ENCODE peak calls at places on chromosome 16, in seven cellular contexts. One of them, this sample, is unnamed.

GRCh38 chr16:1363501-1364041 is 11.8 kb downstream of the GNPTG start:
- DNase-seq in fibroblast of lung: peak
- DNase-seq in heart left ventricle: peak
- DNase-seq in neural crest cell: peak
- DNase-seq in lung: peak
- DNase-seq in BJ: no peak
- DNase-seq in endothelial cell: peak
- DNase-seq in this sample: peak

GRCh38 chr16:89484923-89485679 is 5.3 kb downstream of the ANKRD11 start:
- DNase-seq in endothelial cell: no peak
- DNase-seq in heart left ventricle: no peak
- DNase-seq in fibroblast of lung: no peak
- DNase-seq in lung: no peak
- DNase-seq in neural crest cell: no peak
- DNase-seq in BJ: no peak
- DNase-seq in this sample: no peak

GRCh38 chr16:57039148-57039812 is 49.9 kb downstream of the NLRC5 start:
- DNase-seq in neural crest cell: no peak
- DNase-seq in heart left ventricle: no peak
- DNase-seq in fibroblast of lung: peak
- DNase-seq in endothelial cell: no peak
- DNase-seq in BJ: peak
- DNase-seq in lung: no peak
- DNase-seq in this sample: peak

GRCh38 chr16:4212934-4213296 is 29.0 kb downstream of the SRL start:
- DNase-seq in heart left ventricle: no peak
- DNase-seq in fibroblast of lung: peak
- DNase-seq in neural crest cell: no peak
- DNase-seq in lung: no peak
- DNase-seq in BJ: peak
- DNase-seq in endothelial cell: no peak
- DNase-seq in this sample: peak

GRCh38 chr16:53518550-53519416 is 15.8 kb upstream of the AKTIP start:
- DNase-seq in BJ: no peak
- DNase-seq in heart left ventricle: no peak
- DNase-seq in fibroblast of lung: peak
- DNase-seq in neural crest cell: no peak
- DNase-seq in lung: peak
- DNase-seq in endothelial cell: peak
- DNase-seq in this sample: peak

GRCh38 chr16:84795338-84796053 is 24.3 kb upstream of the CRISPLD2 start:
- DNase-seq in lung: peak
- DNase-seq in heart left ventricle: peak
- DNase-seq in fibroblast of lung: peak
- DNase-seq in endothelial cell: no peak
- DNase-seq in neural crest cell: no peak
- DNase-seq in BJ: peak
- DNase-seq in this sample: peak

GRCh38 chr16:23268561-23268960 is 33.5 kb upstream of the SCNN1B start:
- DNase-seq in endothelial cell: no peak
- DNase-seq in neural crest cell: no peak
- DNase-seq in BJ: no peak
- DNase-seq in heart left ventricle: no peak
- DNase-seq in fibroblast of lung: no peak
- DNase-seq in lung: no peak
- DNase-seq in this sample: no peak

GRCh38 chr16:28597692-28598261 is 927 bp upstream of the SULT1A2 start:
- DNase-seq in heart left ventricle: no peak
- DNase-seq in lung: peak
- DNase-seq in endothelial cell: no peak
- DNase-seq in fibroblast of lung: no peak
- DNase-seq in BJ: no peak
- DNase-seq in neural crest cell: no peak
- DNase-seq in this sample: no peak

GRCh38 chr16:84331998-84332780 is 36.1 kb upstream of the ATP2C2 start:
- DNase-seq in endothelial cell: no peak
- DNase-seq in fibroblast of lung: peak
- DNase-seq in neural crest cell: no peak
- DNase-seq in BJ: no peak
- DNase-seq in heart left ventricle: no peak
- DNase-seq in lung: no peak
- DNase-seq in this sample: no peak

GRCh38 chr16:4714996-4715395 is 19.1 kb downstream of the ANKS3 start:
- DNase-seq in fibroblast of lung: no peak
- DNase-seq in heart left ventricle: no peak
- DNase-seq in endothelial cell: no peak
- DNase-seq in lung: no peak
- DNase-seq in neural crest cell: no peak
- DNase-seq in BJ: no peak
- DNase-seq in this sample: no peak

GRCh38 chr16:88844412-88845118 is 12.2 kb downstream of the GALNS start:
- DNase-seq in neural crest cell: no peak
- DNase-seq in heart left ventricle: no peak
- DNase-seq in fibroblast of lung: no peak
- DNase-seq in lung: no peak
- DNase-seq in BJ: no peak
- DNase-seq in endothelial cell: no peak
- DNase-seq in this sample: no peak

GRCh38 chr16:77290451-77291110 is 91.4 kb downstream of the SYCE1L start:
- DNase-seq in endothelial cell: no peak
- DNase-seq in heart left ventricle: no peak
- DNase-seq in lung: no peak
- DNase-seq in BJ: no peak
- DNase-seq in neural crest cell: no peak
- DNase-seq in fibroblast of lung: peak
- DNase-seq in this sample: peak

GRCh38 chr16:89020068-89020924 is 43.3 kb upstream of the CBFA2T3 start:
- DNase-seq in fibroblast of lung: no peak
- DNase-seq in BJ: no peak
- DNase-seq in neural crest cell: no peak
- DNase-seq in heart left ventricle: peak
- DNase-seq in lung: no peak
- DNase-seq in endothelial cell: no peak
- DNase-seq in this sample: no peak

GRCh38 chr16:48632137-48632774 is 22.3 kb upstream of the N4BP1 start:
- DNase-seq in heart left ventricle: no peak
- DNase-seq in neural crest cell: no peak
- DNase-seq in lung: no peak
- DNase-seq in BJ: no peak
- DNase-seq in endothelial cell: no peak
- DNase-seq in fibroblast of lung: no peak
- DNase-seq in this sample: no peak

DNA sequence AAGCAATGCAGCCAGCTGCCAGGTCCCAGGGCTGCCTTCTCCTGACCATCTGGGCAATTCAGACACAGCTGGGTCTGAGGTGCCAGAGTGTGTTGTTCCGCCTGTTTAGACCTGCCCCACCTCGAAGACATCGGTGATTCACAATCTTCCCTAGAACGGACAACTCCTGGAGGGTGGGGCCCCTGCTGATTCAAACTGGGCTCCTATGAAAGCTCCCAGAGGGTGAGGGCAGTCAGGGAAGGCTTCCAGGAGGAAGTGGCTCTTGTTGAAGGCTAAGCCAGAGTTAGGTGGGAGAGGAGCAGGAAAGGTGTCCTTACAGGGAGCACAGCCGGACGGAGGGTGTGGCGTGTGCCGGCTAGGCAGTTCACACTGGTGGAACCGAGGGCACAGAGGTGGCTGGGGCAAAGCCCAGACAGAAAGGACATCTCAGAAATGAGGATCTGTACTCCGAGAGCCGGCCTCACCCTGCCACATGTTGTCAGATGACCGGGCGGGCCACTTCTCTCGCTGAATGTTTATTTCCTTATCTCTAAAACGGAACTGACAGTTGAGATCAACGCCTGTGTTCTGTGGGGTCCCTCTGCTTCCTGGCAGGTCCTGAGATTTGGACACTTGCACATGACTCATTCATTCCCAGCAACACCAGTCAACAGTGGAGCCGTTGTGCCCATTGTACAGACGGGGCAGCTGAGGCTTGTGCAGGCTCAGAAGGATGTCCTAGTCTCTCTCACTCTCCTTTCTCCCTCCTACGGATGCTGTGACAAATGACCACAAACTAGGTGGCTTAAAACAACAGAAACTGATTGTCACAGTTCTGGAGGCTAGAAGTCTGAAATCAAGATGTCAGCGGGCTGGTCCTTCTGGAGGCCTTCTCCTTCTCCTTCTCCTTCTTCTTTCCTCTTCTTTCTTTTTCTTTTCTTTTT is 26.9 kb upstream of the LITAF start:
- DNase-seq in lung: peak
- DNase-seq in endothelial cell: no peak
- DNase-seq in fibroblast of lung: peak
- DNase-seq in BJ: no peak
- DNase-seq in neural crest cell: no peak
- DNase-seq in heart left ventricle: peak
- DNase-seq in this sample: peak
- TF ChIP-seq CTCF in lung: no peak
- TF ChIP-seq CTCF in endothelial cell: no peak
- TF ChIP-seq CTCF in fibroblast of lung: no peak
- TF ChIP-seq CTCF in BJ: no peak
- TF ChIP-seq CTCF in neural crest cell: no peak
- TF ChIP-seq CTCF in heart left ventricle: no peak
- TF ChIP-seq CTCF in this sample: no peak

GRCh38 chr16:14301150-14302030 is 230.3 kb downstream of the MRTFB start:
- DNase-seq in heart left ventricle: peak
- DNase-seq in endothelial cell: no peak
- DNase-seq in neural crest cell: no peak
- DNase-seq in BJ: no peak
- DNase-seq in fibroblast of lung: no peak
- DNase-seq in lung: no peak
- DNase-seq in this sample: no peak
- TF ChIP-seq CTCF in heart left ventricle: no peak
- TF ChIP-seq CTCF in endothelial cell: no peak
- TF ChIP-seq CTCF in neural crest cell: no peak
- TF ChIP-seq CTCF in BJ: no peak
- TF ChIP-seq CTCF in fibroblast of lung: no peak
- TF ChIP-seq CTCF in lung: no peak
- TF ChIP-seq CTCF in this sample: no peak

DNA sequence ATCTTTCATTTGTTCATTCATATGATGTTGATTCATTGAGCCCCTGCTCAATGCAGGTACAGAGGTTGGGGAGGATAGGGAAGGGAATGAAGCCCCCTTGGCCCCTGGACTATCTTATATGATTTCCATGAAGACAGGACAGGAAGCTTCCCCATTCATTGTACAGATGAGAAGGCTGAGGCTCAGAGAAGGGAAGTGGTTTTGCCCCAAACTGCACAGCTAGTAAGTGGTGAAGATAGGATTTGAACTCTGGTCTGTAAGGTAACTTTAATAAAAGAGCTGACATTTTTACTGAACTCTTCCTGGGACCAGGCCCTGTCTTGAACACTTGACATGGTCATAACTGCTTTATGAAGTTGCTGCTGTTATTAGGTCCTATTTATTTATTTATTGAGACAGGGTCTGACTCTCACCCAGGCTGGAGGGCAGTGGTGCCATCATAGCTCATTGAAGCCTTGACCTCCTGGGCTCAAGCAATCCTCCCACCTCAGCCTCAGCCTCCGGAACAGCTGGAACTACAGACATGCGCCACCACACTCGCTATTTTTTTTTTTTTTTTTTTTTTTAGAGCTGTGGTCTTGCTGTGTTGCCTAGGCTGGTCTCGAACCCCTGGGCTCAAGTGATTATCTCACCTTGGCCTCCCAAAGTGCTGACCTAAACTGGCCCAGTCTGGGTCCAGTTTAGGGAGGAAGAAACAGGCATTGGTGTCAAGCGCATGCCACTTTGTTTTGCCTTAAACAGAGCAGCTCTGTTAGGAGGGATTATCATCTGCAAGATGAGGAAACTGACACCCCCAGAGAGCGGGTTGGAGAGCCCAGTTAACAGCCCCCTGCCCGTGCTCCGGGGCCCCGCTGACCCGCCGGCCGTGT is 5.0 kb downstream of the CTF1 start:
- DNase-seq in fibroblast of lung: no peak
- DNase-seq in BJ: no peak
- DNase-seq in lung: no peak
- DNase-seq in endothelial cell: no peak
- DNase-seq in heart left ventricle: no peak
- DNase-seq in neural crest cell: no peak
- DNase-seq in this sample: no peak
- TF ChIP-seq CTCF in fibroblast of lung: no peak
- TF ChIP-seq CTCF in BJ: no peak
- TF ChIP-seq CTCF in lung: no peak
- TF ChIP-seq CTCF in endothelial cell: no peak
- TF ChIP-seq CTCF in heart left ventricle: no peak
- TF ChIP-seq CTCF in neural crest cell: no peak
- TF ChIP-seq CTCF in this sample: no peak

GRCh38 chr16:306911-307370 is 24.0 kb downstream of the PDIA2 start:
- DNase-seq in neural crest cell: no peak
- DNase-seq in lung: no peak
- DNase-seq in endothelial cell: no peak
- DNase-seq in heart left ventricle: peak
- DNase-seq in BJ: no peak
- DNase-seq in fibroblast of lung: no peak
- DNase-seq in this sample: no peak

GRCh38 chr16:301950-302349 is 19.0 kb downstream of the PDIA2 start:
- DNase-seq in BJ: no peak
- DNase-seq in fibroblast of lung: no peak
- DNase-seq in endothelial cell: no peak
- DNase-seq in heart left ventricle: peak
- DNase-seq in neural crest cell: no peak
- DNase-seq in lung: no peak
- DNase-seq in this sample: no peak

GRCh38 chr16:305916-306315 is 23.0 kb downstream of the PDIA2 start:
- DNase-seq in fibroblast of lung: no peak
- DNase-seq in BJ: no peak
- DNase-seq in lung: no peak
- DNase-seq in neural crest cell: no peak
- DNase-seq in heart left ventricle: no peak
- DNase-seq in endothelial cell: no peak
- DNase-seq in this sample: no peak

GRCh38 chr16:301235-301634 is 18.3 kb downstream of the PDIA2 start:
- DNase-seq in lung: no peak
- DNase-seq in fibroblast of lung: no peak
- DNase-seq in endothelial cell: no peak
- DNase-seq in heart left ventricle: no peak
- DNase-seq in neural crest cell: no peak
- DNase-seq in BJ: no peak
- DNase-seq in this sample: no peak

GRCh38 chr16:303760-304505 is 21.0 kb downstream of the PDIA2 start:
- DNase-seq in BJ: no peak
- DNase-seq in neural crest cell: no peak
- DNase-seq in heart left ventricle: no peak
- DNase-seq in fibroblast of lung: no peak
- DNase-seq in lung: no peak
- DNase-seq in endothelial cell: no peak
- DNase-seq in this sample: peak
- TF ChIP-seq CTCF in BJ: peak
- TF ChIP-seq CTCF in neural crest cell: peak
- TF ChIP-seq CTCF in heart left ventricle: no peak
- TF ChIP-seq CTCF in fibroblast of lung: no peak
- TF ChIP-seq CTCF in lung: no peak
- TF ChIP-seq CTCF in endothelial cell: no peak
- TF ChIP-seq CTCF in this sample: peak